ENCODE peak calls at places on chromosome 16, in four cellular contexts. I is IMR-90, D is heart right ventricle, X is sigmoid colon. K is an unnamed sample.

GRCh38 chr16:48960830-48961229 is 320.8 kb downstream of the CBLN1 start:
- DNase-seq in D (no peak), X (no peak), I (no peak), K (no peak)

GRCh38 chr16:30896890-30897730 is 696 bp downstream of the CTF1 start:
- DNase-seq in D (peak; percentile 92), I (peak; percentile 87), X (peak; percentile 97), K (peak; percentile 90)

GRCh38 chr16:19524866-19525723 is 1.4 kb downstream of the CCP110 start:
- DNase-seq in I (peak; percentile 2), D (no peak), X (no peak), K (no peak)

GRCh38 chr16:22318690-22319358 is 21.6 kb downstream of the POLR3E start:
- DNase-seq in I (peak; percentile 22), X (peak; percentile 66), D (no peak), K (peak; percentile 40)

GRCh38 chr16:55842369-55843104 is 9.6 kb upstream of the CES1 start:
- DNase-seq in X (no peak), D (no peak), I (peak; percentile 45), K (peak; percentile 42)

GRCh38 chr16:14509055-14509454 is 121.0 kb downstream of the PARN start:
- DNase-seq in D (no peak), I (peak; percentile 45), X (no peak), K (no peak)

GRCh38 chr16:56613706-56614105 is 5.3 kb downstream of the MT2A start:
- DNase-seq in X (no peak), D (no peak), I (no peak), K (no peak)

GRCh38 chr16:4991754-4992153 is 33.6 kb downstream of the SEC14L5 start:
- DNase-seq in D (no peak), X (no peak), I (no peak), K (no peak)

GRCh38 chr16:72986011-72986410 is 61.9 kb downstream of the ZFHX3 start:
- DNase-seq in X (peak; percentile 90), I (no peak), D (peak; percentile 60), K (no peak)

GRCh38 chr16:22359679-22360078 is 14.7 kb downstream of the CDR2 start:
- DNase-seq in D (no peak), I (no peak), X (no peak), K (no peak)

GRCh38 chr16:73268311-73268997 is 220.5 kb upstream of the ZFHX3 start:
- DNase-seq in D (no peak), I (peak; percentile 16), X (no peak), K (peak; percentile 3)

GRCh38 chr16:1538804-1539520 is 5.5 kb downstream of the TMEM204 start:
- DNase-seq in D (peak; percentile 24), X (no peak), I (no peak), K (no peak)

GRCh38 chr16:66272461-66272860 is 94.0 kb upstream of the CDH5 start:
- DNase-seq in X (no peak), I (no peak), D (no peak), K (no peak)

GRCh38 chr16:3879887-3880564 is 487 bp downstream of the CREBBP start:
- DNase-seq in I (peak; percentile 52), X (peak; percentile 89), D (peak; percentile 84), K (peak; percentile 53)

GRCh38 chr16:88084881-88085280 is 133.6 kb downstream of the BANP start:
- DNase-seq in I (peak; percentile 78), D (no peak), X (no peak), K (peak; percentile 74)

GRCh38 chr16:2151188-2152091 is 3.0 kb downstream of the RAB26 start:
- DNase-seq in I (no peak), D (no peak), X (no peak), K (no peak)

GRCh38 chr16:9836118-9836736 is 346.0 kb downstream of the GRIN2A start:
- DNase-seq in X (no peak), D (no peak), I (no peak), K (peak; percentile 16)

GRCh38 chr16:48426244-48427135 is 41.3 kb upstream of the SIAH1 start:
- DNase-seq in X (no peak), D (no peak), I (peak; percentile 32), K (peak; percentile 49)

GRCh38 chr16:65044861-65045260 is 77.0 kb downstream of the CDH11 start:
- DNase-seq in X (no peak), I (peak; percentile 92), D (no peak), K (peak; percentile 50)

GRCh38 chr16:29850998-29851397 is 12.0 kb downstream of the CDIPT start:
- DNase-seq in D (no peak), X (no peak), I (no peak), K (no peak)

GRCh38 chr16:3980311-3981111 is 100.0 kb upstream of the CREBBP start:
- DNase-seq in I (peak; percentile 82), X (no peak), D (no peak), K (peak; percentile 71)

GRCh38 chr16:57092786-57093301 is 461 bp downstream of the CPNE2 start:
- DNase-seq in D (peak; percentile 61), X (no peak), I (no peak), K (no peak)

GRCh38 chr16:49539758-49540157 is 166.2 kb downstream of the C16orf78 start:
- DNase-seq in X (no peak), D (no peak), I (no peak), K (no peak)

GRCh38 chr16:73384561-73384960 is 336.6 kb upstream of the ZFHX3 start:
- DNase-seq in I (no peak), D (no peak), X (no peak), K (no peak)

DNA sequence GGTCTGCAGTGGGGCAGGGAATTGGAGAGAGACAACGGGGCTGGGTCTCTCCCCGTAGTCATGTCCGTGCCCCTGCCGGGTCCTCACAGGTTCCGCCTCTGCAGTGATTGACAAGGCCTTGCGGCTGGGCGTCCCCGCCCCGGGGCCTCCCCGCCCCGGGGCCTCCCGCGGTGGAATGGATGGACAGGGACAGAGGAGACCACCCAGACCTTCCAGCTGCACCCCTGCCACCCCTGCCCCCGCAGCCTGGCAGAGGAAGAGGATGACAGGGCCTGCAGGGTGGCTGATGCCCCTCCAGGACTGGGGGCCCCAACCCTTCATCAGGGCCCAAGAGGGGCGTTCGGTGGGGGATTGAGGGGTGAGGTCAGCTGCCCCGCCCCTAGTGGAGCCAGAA is 216.4 kb upstream of the CIBAR2 start:
- DNase-seq in I (no peak), X (no peak), D (no peak), K (no peak)
- H3K4me3 ChIP-seq in I (no peak overlapping the region), X (no peak overlapping the region), D (no peak overlapping the region), K (no peak overlapping the region)

DNA sequence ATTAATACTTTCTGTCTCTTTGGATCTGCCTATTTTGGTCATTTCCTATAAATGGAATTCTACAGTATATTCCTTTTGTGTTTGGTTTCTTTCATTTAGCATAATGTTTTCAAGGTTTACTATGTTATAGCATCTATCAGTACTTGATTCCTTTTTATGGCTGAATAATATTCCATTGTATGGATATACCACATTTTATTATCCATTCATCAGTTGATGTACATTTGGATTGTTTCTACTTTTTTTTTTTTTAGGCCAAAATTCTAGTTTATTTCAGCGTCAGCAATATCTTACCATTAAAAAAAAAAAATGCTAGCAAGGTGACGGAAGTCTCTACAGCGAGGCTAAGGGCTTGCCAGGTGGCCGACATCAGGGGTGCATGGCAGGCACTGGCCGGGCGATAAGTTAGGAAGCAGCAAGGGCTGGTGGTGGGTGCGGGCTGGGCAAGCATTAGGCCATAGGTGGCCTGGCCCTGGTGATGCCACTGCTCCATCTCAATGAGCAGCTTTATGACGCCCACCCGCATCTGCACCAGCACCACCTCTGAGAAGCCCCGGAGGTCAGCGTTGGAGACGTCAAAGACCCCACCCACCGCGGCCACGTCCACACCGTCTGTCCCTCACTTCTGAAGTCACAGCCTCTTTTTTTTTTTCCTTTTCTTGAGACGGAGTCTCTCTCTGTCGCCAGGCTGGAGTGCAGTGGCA is 11.4 kb upstream of the C16orf87 start:
- DNase-seq in D (no peak), I (no peak), X (no peak), K (no peak)
- TF ChIP-seq CTCF in D (no peak), I (no peak), X (no peak), K (no peak)

DNA sequence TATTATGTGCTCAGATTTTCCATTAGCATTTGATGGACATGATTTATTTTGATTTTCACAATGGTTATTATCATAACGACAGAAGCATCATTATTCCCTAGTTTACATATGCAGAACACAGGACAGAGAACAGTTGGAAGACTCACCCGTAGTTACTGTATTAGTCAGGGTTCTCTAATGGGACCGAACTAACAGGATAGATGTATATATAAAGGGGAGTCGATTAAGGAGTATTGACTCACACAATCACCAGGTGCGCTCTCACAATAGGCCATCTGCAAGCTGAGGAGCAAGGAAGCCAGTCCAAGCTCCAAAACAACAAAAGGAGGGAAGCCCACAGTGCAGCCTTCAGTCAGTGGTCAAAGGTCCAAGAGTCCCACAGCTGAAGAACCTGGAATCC is 92.6 kb upstream of the XYLT1 start:
- DNase-seq in I (no peak), X (no peak), D (no peak), K (no peak)
- H3K4me3 ChIP-seq in I (no peak overlapping the region), X (no peak overlapping the region), D (no peak overlapping the region), K (no peak overlapping the region)

GRCh38 chr16:89922477-89922883 is 662 bp upstream of the TUBB3 start:
- DNase-seq in X (peak; percentile 92), D (peak; percentile 68), I (peak; percentile 91), K (peak; percentile 90)

GRCh38 chr16:89922884-89923639 is at the start of gene TUBB3:
- DNase-seq in X (no peak), D (peak; percentile 76), I (peak; percentile 77), K (peak; percentile 79)

GRCh38 chr16:89921131-89921698 is 1.9 kb upstream of the TUBB3 start:
- DNase-seq in I (no peak), D (no peak), X (no peak), K (no peak)

GRCh38 chr16:89920723-89921122 is 2.1 kb downstream of the MC1R start:
- DNase-seq in D (no peak), X (no peak), I (peak; percentile 47), K (peak; percentile 30)

DNA sequence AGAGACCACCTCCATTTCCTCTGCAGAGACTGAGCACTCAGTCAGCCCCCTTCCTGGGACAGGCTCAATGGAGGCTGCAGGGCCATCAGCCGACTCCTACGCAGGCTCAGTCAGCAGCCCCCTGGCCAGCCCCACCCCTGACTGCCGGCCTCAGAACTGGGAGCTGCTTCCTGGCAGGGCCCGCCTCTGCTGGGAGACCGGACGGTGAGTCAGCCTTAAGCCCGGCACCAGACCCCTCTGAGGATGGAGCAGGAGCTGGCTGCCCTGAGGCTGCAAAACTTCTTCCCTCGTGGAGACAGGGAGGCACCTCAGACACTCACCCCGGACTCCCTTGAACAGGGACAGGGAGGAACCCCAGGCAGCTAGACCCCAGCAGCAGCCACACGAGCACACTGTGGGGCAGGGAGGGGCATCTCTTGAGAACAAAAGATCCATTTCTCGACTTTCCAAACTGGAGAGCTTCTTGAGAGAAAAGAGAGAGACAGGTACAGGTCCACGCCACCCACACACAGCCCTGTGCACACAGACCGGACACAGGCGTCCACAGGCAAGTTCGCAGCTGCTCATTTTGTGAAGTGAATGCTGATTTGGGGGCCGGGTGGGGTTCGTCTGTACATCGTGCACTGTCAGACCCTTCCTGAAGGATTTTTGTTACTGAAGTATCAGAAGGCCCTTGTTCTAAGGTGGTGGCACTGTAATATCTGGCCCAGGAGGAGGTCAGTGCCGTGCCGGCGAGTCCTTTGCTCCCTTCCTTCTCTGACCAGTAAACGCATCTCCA is 1.3 kb upstream of the TUBB3 start:
- DNase-seq in I (peak; percentile 94), X (peak; percentile 93), D (peak; percentile 81), K (peak; percentile 92)
- TF ChIP-seq CTCF in I (no peak), X (no peak), D (no peak), K (no peak)

GRCh38 chr16:25079637-25080375 is 31.7 kb upstream of the LCMT1 start:
- DNase-seq in X (no peak), D (no peak), I (no peak), K (no peak)
- H3K4me3 ChIP-seq in X (no peak overlapping the region), D (no peak overlapping the region), I (no peak overlapping the region), K (no peak overlapping the region)

DNA sequence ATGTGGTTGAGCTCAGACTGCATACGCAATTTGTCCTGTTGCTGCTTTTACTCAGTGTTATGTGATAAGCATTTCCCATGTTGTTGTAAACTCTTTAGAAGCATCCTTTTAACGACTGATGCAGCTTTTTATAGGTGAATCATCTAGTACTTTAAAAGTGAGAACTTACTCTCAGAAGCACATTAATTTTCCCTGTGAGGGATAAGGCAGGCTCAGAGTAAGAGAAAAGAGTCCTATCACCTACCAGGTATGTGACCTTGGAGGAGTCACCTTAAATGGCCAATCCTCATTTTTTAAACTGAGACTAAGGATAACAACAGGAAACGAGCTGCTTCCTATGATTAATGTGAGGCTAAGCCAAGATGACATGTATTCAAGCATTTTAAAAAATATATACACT is 34.4 kb upstream of the GAN start:
- DNase-seq in X (no peak), D (no peak), I (no peak), K (no peak)
- TF ChIP-seq CTCF in X (no peak), D (no peak), I (no peak), K (no peak)